ENCODE peak calls at places on chromosomes 7 and 10, in ten cellular contexts. B is CD4-positive, alpha-beta T cell; K is psoas muscle; R is activated T-cell treated with anti-CD3 and anti-CD28 coated beads for 1 hour; E is GM03348; V is GOT3; U is stimulated activated CD4-positive, alpha-beta T cell treated with anti-CD3 and anti-CD28 coated beads, Interleukin-4, amount 100 ng/mL, for 24 hours; L is GM13977; C is Daoy; W is HS-5. T is an unnamed sample.

GRCh38 chr10:92689663-92690210 is at the start of gene HHEX:
- DNase-seq in L (peak; percentile 87), C (no peak), E (peak; percentile 69), K (peak; percentile 67), R (no peak), U (no peak), B (no peak), W (no peak), V (peak; percentile 7), T (peak; percentile 86)

GRCh38 chr10:11167233-11167979 is 149.7 kb downstream of the CELF2 start:
- DNase-seq in W (no peak), K (no peak), V (no peak), C (no peak), B (no peak), E (no peak), L (no peak), R (no peak), U (no peak), T (no peak)

GRCh38 chr7:925601-926000 is 28.9 kb downstream of the ADAP1 start:
- DNase-seq in W (no peak), C (peak; percentile 69), L (no peak), B (peak; percentile 7), V (no peak), U (no peak), K (peak; percentile 70), R (peak; percentile 51), E (no peak), T (no peak)

GRCh38 chr10:24519950-24520349 is 203.7 kb downstream of the ARHGAP21 start:
- DNase-seq in L (peak; percentile 34), E (no peak), K (no peak), R (peak; percentile 5), U (peak; percentile 13), V (no peak), B (no peak), C (no peak), W (no peak), T (no peak)

GRCh38 chr7:118621810-118622209 is 397.3 kb downstream of the ANKRD7 start:
- DNase-seq in V (no peak), C (no peak), U (no peak), B (no peak), R (no peak), W (no peak), E (no peak), L (no peak), K (no peak), T (no peak)

GRCh38 chr10:35448687-35449662 is 112.7 kb downstream of the CCNY start:
- DNase-seq in L (no peak), V (no peak), C (peak; percentile 30), R (no peak), B (no peak), W (no peak), K (no peak), U (no peak), E (no peak), T (peak; percentile 40)

GRCh38 chr7:32164341-32164996 is 94.3 kb upstream of the PDE1C start:
- DNase-seq in L (peak; percentile 7), B (no peak), E (peak; percentile 62), W (no peak), K (no peak), R (no peak), C (peak; percentile 86), V (no peak), U (no peak), T (peak; percentile 77)

GRCh38 chr7:137546671-137547070 is 203.1 kb upstream of the PTN start:
- DNase-seq in E (peak; percentile 60), C (no peak), R (no peak), U (no peak), K (no peak), W (no peak), L (no peak), V (no peak), B (no peak), T (peak; percentile 64)

GRCh38 chr7:41103331-41103730 is 599.6 kb downstream of the INHBA start:
- DNase-seq in R (no peak), K (no peak), B (no peak), E (peak; percentile 11), V (no peak), W (peak; percentile 20), U (no peak), L (no peak), C (peak; percentile 78), T (peak; percentile 57)

GRCh38 chr10:13629116-13629515 is 42.4 kb downstream of the PRPF18 start:
- DNase-seq in K (no peak), B (no peak), V (no peak), W (no peak), L (no peak), R (no peak), U (no peak), C (no peak), E (no peak), T (peak; percentile 9)

GRCh38 chr7:97004931-97005763 is at the start of gene DLX6:
- DNase-seq in R (no peak), L (peak; percentile 76), B (no peak), V (peak; percentile 47), K (no peak), U (peak; percentile 18), C (peak; percentile 97), E (no peak), W (peak; percentile 42), T (no peak)

GRCh38 chr7:80804581-80804980 is 114.3 kb downstream of the SEMA3C start:
- DNase-seq in K (no peak), B (no peak), E (no peak), C (no peak), L (no peak), R (no peak), V (no peak), W (no peak), U (no peak), T (peak; percentile 28)

GRCh38 chr7:130894146-130895005 is 160.4 kb upstream of the KLF14 start:
- DNase-seq in V (no peak), W (no peak), U (no peak), R (no peak), L (no peak), C (peak; percentile 99), E (no peak), K (peak; percentile 96), B (no peak), T (peak; percentile 77)

GRCh38 chr7:116702046-116702445 is 30.1 kb downstream of the MET start:
- DNase-seq in W (no peak), R (no peak), U (no peak), K (no peak), V (no peak), B (no peak), L (no peak), E (no peak), C (no peak), T (peak; percentile 44)

GRCh38 chr7:157901166-157901565 is 564.4 kb downstream of the DNAJB6 start:
- DNase-seq in B (no peak), L (no peak), K (no peak), V (no peak), R (no peak), W (no peak), U (no peak), C (no peak), E (no peak), T (no peak)

GRCh38 chr7:50738932-50739331 is 43.8 kb downstream of the GRB10 start:
- DNase-seq in W (no peak), K (no peak), C (no peak), L (no peak), R (no peak), B (no peak), E (no peak), U (no peak), V (no peak), T (no peak)

GRCh38 chr7:2431260-2431867 is 28.0 kb downstream of the CHST12 start:
- DNase-seq in R (peak; percentile 22), W (no peak), V (no peak), U (peak; percentile 39), L (no peak), B (peak; percentile 20), C (no peak), K (no peak), E (no peak), T (no peak)

GRCh38 chr10:25974897-25975459 is 40.9 kb downstream of the MYO3A start:
- DNase-seq in B (no peak), W (no peak), V (no peak), U (no peak), E (no peak), R (no peak), L (no peak), C (peak; percentile 12), K (no peak), T (peak; percentile 34)

GRCh38 chr7:91263359-91264082 is 712 bp upstream of the FZD1 start:
- DNase-seq in L (peak; percentile 13), V (no peak), B (no peak), W (no peak), C (peak; percentile 42), E (peak; percentile 66), U (no peak), K (peak; percentile 62), R (no peak), T (no peak)

GRCh38 chr10:83677795-83678194 is 461.5 kb upstream of the GHITM start:
- DNase-seq in W (no peak), L (no peak), U (no peak), C (no peak), K (no peak), R (no peak), B (no peak), V (no peak), E (no peak), T (no peak)

GRCh38 chr10:124648131-124648475 is 96.1 kb downstream of the FAM53B start:
- DNase-seq in C (no peak), W (no peak), R (no peak), L (no peak), K (no peak), B (no peak), E (no peak), V (no peak), U (no peak), T (no peak)

GRCh38 chr7:100469227-100470044 is 5.4 kb upstream of the SPACDR start:
- DNase-seq in V (peak; percentile 47), U (peak; percentile 88), C (peak; percentile 90), R (peak; percentile 82), L (peak; percentile 94), E (peak; percentile 93), W (no peak), K (peak; percentile 94), B (peak; percentile 79), T (peak; percentile 61)

GRCh38 chr7:100887186-100887954 is 2.1 kb downstream of the UFSP1 start:
- DNase-seq in C (no peak), L (peak; percentile 86), V (no peak), R (no peak), K (no peak), B (peak; percentile 46), E (no peak), U (peak; percentile 55), W (no peak), T (no peak)

GRCh38 chr7:77897004-77897547 is 98.5 kb downstream of the PHTF2 start:
- DNase-seq in V (no peak), W (no peak), E (no peak), B (no peak), U (no peak), R (no peak), L (peak; percentile 15), K (no peak), C (no peak), T (no peak)

GRCh38 chr10:77041636-77042258 is 595.9 kb downstream of the KCNMA1 start:
- DNase-seq in C (peak; percentile 11), E (no peak), K (no peak), V (no peak), W (no peak), R (no peak), L (no peak), U (no peak), B (no peak), T (peak; percentile 3)

GRCh38 chr7:151302531-151302930 is 39.1 kb upstream of the NUB1 start:
- DNase-seq in R (no peak), E (no peak), K (no peak), C (no peak), V (no peak), L (no peak), W (no peak), U (no peak), B (no peak), T (no peak)

GRCh38 chr7:66699998-66700397 is 40.5 kb upstream of the RABGEF1 start:
- DNase-seq in W (no peak), V (no peak), L (no peak), R (no peak), B (no peak), C (no peak), K (no peak), U (no peak), E (peak; percentile 20), T (no peak)

GRCh38 chr7:129816742-129817141 is 136.0 kb downstream of the UBE2H start:
- DNase-seq in R (no peak), W (no peak), L (no peak), U (no peak), B (no peak), C (no peak), K (no peak), E (no peak), V (no peak), T (no peak)